ENCODE peak calls at places on chromosomes 16 and 17, in five cellular contexts. K is trophoblast cell, D is H1, W is mesenchymal stem cell, M is H9. Y is an unnamed sample.

GRCh38 chr16:71536752-71537499 is 10.7 kb downstream of the CHST4 start:
- DNase-seq in K (peak), D (no peak), W (no peak), M (no peak), Y (no peak)

GRCh38 chr16:10664720-10665126 is 30.0 kb downstream of the TEKT5 start:
- DNase-seq in K (no peak), D (no peak), W (no peak), M (no peak), Y (no peak)

GRCh38 chr17:35082073-35082657 is 18.7 kb upstream of the RFFL start:
- DNase-seq in K (no peak), D (no peak), W (peak), M (no peak), Y (no peak)

GRCh38 chr16:228151-228855 is 946 bp downstream of the LUC7L start:
- DNase-seq in K (no peak), D (no peak), W (no peak), M (no peak), Y (no peak)

GRCh38 chr17:57672205-57672632 is 72.9 kb downstream of the CCDC182 start:
- DNase-seq in K (no peak), D (no peak), W (no peak), M (no peak), Y (no peak)

GRCh38 chr16:87422106-87422505 is 30.0 kb downstream of the MAP1LC3B start:
- DNase-seq in K (no peak), D (no peak), W (no peak), M (no peak), Y (no peak)

GRCh38 chr16:24526701-24527470 is 12.5 kb upstream of the RBBP6 start:
- DNase-seq in K (no peak), D (peak), W (no peak), M (no peak), Y (no peak)

GRCh38 chr16:1124291-1124690 is 28.2 kb upstream of the C1QTNF8 start:
- DNase-seq in K (no peak), D (no peak), W (no peak), M (no peak), Y (no peak)

GRCh38 chr16:66324785-66325184 is 41.7 kb upstream of the CDH5 start:
- DNase-seq in K (peak), D (peak), W (peak), M (peak), Y (no peak)

GRCh38 chr17:47615766-47616424 is 33.8 kb upstream of the KPNB1 start:
- DNase-seq in K (no peak), D (no peak), W (peak), M (no peak), Y (peak)

GRCh38 chr16:81521141-81521626 is 76.6 kb downstream of the CMIP start:
- DNase-seq in K (no peak), D (no peak), W (no peak), M (no peak), Y (no peak)

GRCh38 chr16:69927056-69927757 is 23.9 kb upstream of the CLEC18A start:
- DNase-seq in K (no peak), D (no peak), W (no peak), M (no peak), Y (no peak)

GRCh38 chr17:31494259-31495048 is 103.0 kb downstream of the RAB11FIP4 start:
- DNase-seq in K (peak), D (no peak), W (no peak), M (no peak), Y (no peak)

GRCh38 chr17:29084476-29085148 is 41.7 kb downstream of the PIPOX start:
- DNase-seq in K (no peak), D (no peak), W (peak), M (no peak), Y (no peak)

GRCh38 chr17:4852504-4853075 is 19.4 kb downstream of the MINK1 start:
- DNase-seq in K (no peak), D (no peak), W (peak), M (no peak), Y (no peak)

GRCh38 chr16:81624718-81625543 is 154.2 kb upstream of the PLCG2 start:
- DNase-seq in K (no peak), D (no peak), W (no peak), M (no peak), Y (no peak)

GRCh38 chr17:43477832-43478634 is 5.7 kb upstream of the DHX8 start:
- DNase-seq in K (no peak), D (no peak), W (no peak), M (no peak), Y (no peak)

GRCh38 chr17:55903028-55903690 is 152.3 kb downstream of the PCTP start:
- DNase-seq in K (no peak), D (no peak), W (no peak), M (no peak), Y (no peak)

GRCh38 chr16:27198451-27199234 is 4.7 kb upstream of the KDM8 start:
- DNase-seq in K (no peak), D (no peak), W (no peak), M (no peak), Y (no peak)

GRCh38 chr17:43226393-43226792 is 2.0 kb downstream of the CCDC200 start:
- DNase-seq in K (no peak), D (peak), W (no peak), M (peak), Y (no peak)

GRCh38 chr17:76384987-76385891 is 830 bp downstream of the SPHK1 start:
- DNase-seq in K (peak), D (peak), W (peak), M (peak), Y (peak)

GRCh38 chr17:17403899-17404576 is 72.8 kb upstream of the MED9 start:
- DNase-seq in K (no peak), D (no peak), W (no peak), M (no peak), Y (no peak)

GRCh38 chr16:21952040-21952792 is 945 bp upstream of the UQCRC2 start:
- DNase-seq in K (peak), D (peak), W (peak), M (peak), Y (peak)

GRCh38 chr17:3569534-3570137 is 12.0 kb upstream of the TRPV3 start:
- DNase-seq in K (no peak), D (no peak), W (no peak), M (no peak), Y (no peak)

GRCh38 chr17:74563358-74563757 is 4.0 kb downstream of the CD300H start:
- DNase-seq in K (no peak), D (no peak), W (no peak), M (no peak), Y (no peak)
- H2BK12ac ChIP-seq in K (no peak), D (peak), W (no peak), M (no peak), Y (no peak)

GRCh38 chr16:8966781-8967436 is 3.2 kb upstream of the USP7 start:
- DNase-seq in K (no peak), D (no peak), W (no peak), M (no peak), Y (no peak)
- H3K9ac ChIP-seq in K (no peak), D (no peak), W (no peak), M (no peak), Y (no peak)

DNA sequence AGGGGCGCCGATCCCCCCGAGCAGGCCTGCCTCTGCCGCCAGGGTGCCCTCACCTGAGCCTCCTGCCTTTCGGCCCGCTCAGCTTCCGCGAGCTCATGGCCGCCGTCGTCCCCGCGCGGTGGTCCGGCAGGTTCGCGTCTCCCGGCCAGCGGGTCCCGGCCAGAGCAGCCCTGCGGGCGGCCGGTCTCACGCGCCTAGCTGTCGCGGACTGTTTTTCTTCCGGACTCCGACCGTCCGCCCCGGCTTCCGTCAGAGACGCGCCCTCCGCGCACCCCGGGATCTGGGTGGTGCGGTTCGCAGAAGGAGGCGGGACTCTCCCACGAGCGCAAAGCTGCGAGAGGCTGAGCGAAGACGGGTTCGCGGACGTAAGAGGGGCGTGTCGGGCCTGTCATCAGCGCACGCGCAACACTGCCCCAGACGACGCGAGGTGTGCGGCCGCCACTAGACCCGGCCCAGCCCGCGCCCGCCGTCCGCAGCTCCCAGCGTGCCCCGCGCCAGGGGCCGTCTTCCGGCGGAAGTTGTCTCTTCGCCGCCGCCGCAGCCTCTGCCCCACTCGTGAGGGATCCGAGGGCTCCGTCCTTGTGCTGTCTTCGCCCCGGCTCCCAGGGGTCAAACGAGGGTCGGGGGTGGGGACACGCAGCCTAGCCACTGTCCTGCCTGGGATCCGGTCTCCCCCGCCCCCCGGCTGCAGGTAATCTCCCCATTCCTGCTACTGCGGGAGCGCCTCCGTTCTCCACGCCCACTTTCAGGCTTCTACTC is at the start of gene INPP5K:
- DNase-seq in K (peak), D (peak), W (peak), M (peak), Y (peak)
- H4K8ac ChIP-seq in K (peak), D (peak), W (peak), M (no peak), Y (peak)

GRCh38 chr17:73096866-73097265 is 4.4 kb upstream of the SLC39A11 start:
- DNase-seq in K (no peak), D (no peak), W (no peak), M (no peak), Y (no peak)
- H2BK12ac ChIP-seq in K (no peak), D (no peak), W (no peak), M (no peak), Y (no peak)

DNA sequence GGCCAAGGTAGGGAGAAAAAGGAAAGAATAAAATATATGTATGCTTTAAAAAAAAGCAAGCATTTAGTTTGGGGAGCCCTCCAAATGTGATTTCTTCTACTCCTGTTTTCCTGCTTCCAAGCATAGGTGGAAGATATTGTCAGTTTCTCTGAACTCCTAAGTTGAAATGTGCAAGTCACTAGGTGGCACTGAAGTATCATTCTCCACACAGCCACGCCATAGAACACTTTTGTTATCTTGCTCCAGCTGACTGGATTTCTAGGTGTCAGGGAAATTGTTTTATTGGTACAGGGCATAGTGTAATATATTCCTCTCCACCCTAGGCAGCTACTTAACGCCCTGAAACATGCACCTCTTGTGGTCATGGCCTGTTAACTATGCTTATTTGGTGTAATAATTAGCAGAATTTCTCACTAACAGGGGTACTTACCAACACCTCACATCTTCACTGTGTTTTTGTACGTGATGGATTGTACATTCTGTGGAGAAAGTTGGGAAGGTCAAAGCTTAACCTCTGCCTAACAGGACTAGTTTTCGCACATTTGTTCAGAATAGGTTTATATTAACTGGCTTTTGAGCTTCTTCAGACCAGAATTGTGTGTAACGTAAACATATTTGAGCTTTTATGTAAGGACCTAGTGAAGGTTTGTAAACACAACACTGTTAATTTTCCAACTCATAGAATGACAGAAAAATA is 69.3 kb downstream of the FTO start:
- DNase-seq in K (peak), D (no peak), W (peak), M (no peak), Y (peak)
- H3K9ac ChIP-seq in K (no peak), D (no peak), W (peak), M (no peak), Y (no peak)

DNA sequence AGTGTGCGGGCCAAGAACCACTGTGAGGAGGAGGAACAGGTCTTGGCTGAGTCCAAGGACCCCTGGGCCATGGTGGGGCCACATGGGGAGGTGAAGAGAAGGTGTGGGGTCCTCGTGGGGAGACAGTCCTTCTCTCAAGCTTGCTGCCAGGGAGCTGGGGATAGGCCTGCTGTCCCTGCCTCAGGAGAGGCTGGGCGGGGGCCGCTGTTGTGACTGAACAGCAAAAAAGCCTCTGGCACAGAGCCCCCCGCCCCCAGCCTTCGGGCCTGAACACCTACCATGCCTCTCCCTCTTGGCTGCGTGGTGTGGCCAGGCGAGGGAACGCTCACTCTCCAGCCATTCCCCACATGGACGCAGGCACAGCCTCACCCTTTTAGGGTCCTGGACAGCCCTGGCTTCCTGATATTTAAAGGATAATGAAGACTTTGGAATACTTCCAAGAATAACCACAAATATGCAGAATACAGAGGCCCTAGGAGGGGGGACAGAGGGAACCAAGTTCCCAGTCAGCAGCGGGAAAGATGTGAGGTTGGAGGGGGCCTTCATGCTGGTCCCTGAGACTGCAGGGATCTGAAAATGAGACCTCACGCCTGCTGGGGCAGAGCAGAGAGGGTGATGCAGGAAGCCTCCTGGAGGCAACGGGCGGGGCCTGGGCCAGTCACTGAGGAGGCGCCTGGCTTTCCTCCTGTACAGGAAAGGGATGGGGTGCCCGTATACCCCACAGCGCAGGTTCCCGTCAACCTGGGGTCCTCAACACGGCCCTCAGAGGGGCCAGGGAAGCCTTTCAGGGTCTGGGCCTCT is 100.0 kb upstream of the CREBBP start:
- DNase-seq in K (no peak), D (no peak), W (peak), M (no peak), Y (no peak)
- H4K8ac ChIP-seq in K (no peak), D (peak), W (peak), M (no peak), Y (no peak)

GRCh38 chr17:27798376-27798775 is 2.0 kb downstream of the NOS2 start:
- DNase-seq in K (no peak), D (no peak), W (no peak), M (no peak), Y (no peak)

GRCh38 chr17:27802962-27803680 is 2.8 kb upstream of the NOS2 start:
- DNase-seq in K (peak), D (no peak), W (no peak), M (no peak), Y (no peak)

GRCh38 chr17:27802033-27802432 is 1.7 kb upstream of the NOS2 start:
- DNase-seq in K (no peak), D (no peak), W (no peak), M (no peak), Y (no peak)

GRCh38 chr17:27797390-27798091 is 2.8 kb downstream of the NOS2 start:
- DNase-seq in K (no peak), D (peak), W (no peak), M (no peak), Y (no peak)

GRCh38 chr17:27800522-27800921 is at the start of gene NOS2:
- DNase-seq in K (no peak), D (no peak), W (no peak), M (no peak), Y (no peak)
- H2BK12ac ChIP-seq in K (no peak), D (no peak), W (no peak), M (no peak), Y (no peak)

GRCh38 chr16:50466170-50466569 is 82.0 kb upstream of the NKD1 start:
- DNase-seq in K (no peak), D (no peak), W (no peak), M (no peak), Y (no peak)
- H3K9ac ChIP-seq in K (no peak), D (no peak), W (no peak), M (no peak), Y (no peak)

GRCh38 chr17:61349350-61349749 is 50.3 kb upstream of the TBX2 start:
- DNase-seq in K (no peak), D (no peak), W (no peak), M (no peak), Y (no peak)
- H4K8ac ChIP-seq in K (no peak), D (no peak), W (no peak), M (no peak), Y (no peak)

Y was measured in neuronal stem cell.